ENCODE peak calls at places on chromosomes 13 and 19, in eight cellular contexts. V is fibroblast of mammary gland, K is mammary epithelial cell, J is KBM-7, S is foreskin fibroblast, Y is hepatic stellate cell, U is activated T-cell treated with anti-CD3 and anti-CD28 coated beads for 1 hour, P is neural crest cell. W is an unnamed sample.

GRCh38 chr19:29263305-29264080 is 50.5 kb upstream of the UQCRFS1 start:
- DNase-seq in U (peak), J (peak), Y (peak), P (peak), S (peak), V (peak), K (peak), W (no peak)

GRCh38 chr19:48772503-48772953 is 17.2 kb downstream of the FGF21 start:
- DNase-seq in V (peak), P (no peak), J (no peak), Y (no peak), U (no peak), K (no peak), S (peak), W (no peak)

GRCh38 chr13:110301606-110302131 is 5.3 kb downstream of the COL4A1 start:
- DNase-seq in S (peak), J (no peak), U (no peak), P (no peak), Y (peak), K (no peak), V (peak), W (no peak)

GRCh38 chr19:42563352-42564210 is 31.1 kb downstream of the CEACAM8 start:
- DNase-seq in S (peak), K (peak), P (peak), Y (peak), V (peak), U (no peak), J (peak), W (peak)

GRCh38 chr19:8835877-8836276 is 3.7 kb downstream of the MBD3L1 start:
- DNase-seq in U (no peak), Y (no peak), V (no peak), K (no peak), P (no peak), J (peak), S (peak), W (no peak)

GRCh38 chr13:51291341-51291740 is 48.1 kb upstream of the SERPINE3 start:
- DNase-seq in K (peak), V (peak), U (no peak), J (no peak), S (peak), P (no peak), Y (no peak), W (peak)

GRCh38 chr13:57601536-57601935 is 30.0 kb upstream of the PCDH17 start:
- DNase-seq in U (no peak), J (no peak), V (no peak), P (no peak), Y (no peak), K (no peak), S (no peak), W (no peak)

GRCh38 chr19:45790942-45791341 is 1.7 kb downstream of the DMWD start:
- DNase-seq in U (no peak), Y (no peak), K (no peak), P (no peak), V (no peak), J (peak), S (no peak), W (no peak)

GRCh38 chr19:54252845-54253244 is 4.2 kb downstream of the LILRB5 start:
- DNase-seq in Y (no peak), S (no peak), J (no peak), V (no peak), K (no peak), P (no peak), U (no peak), W (no peak)

GRCh38 chr19:7342143-7342542 is 6.6 kb upstream of the ARHGEF18 start:
- DNase-seq in V (no peak), U (no peak), J (no peak), S (no peak), Y (no peak), K (no peak), P (no peak), W (no peak)

GRCh38 chr13:104953588-104953987 is 1581.9 kb downstream of the EFNB2 start:
- DNase-seq in U (no peak), J (no peak), V (peak), P (no peak), Y (no peak), K (no peak), S (peak), W (peak)

GRCh38 chr19:18795540-18795939 is 4.4 kb upstream of the COMP start:
- DNase-seq in Y (no peak), K (no peak), U (no peak), P (no peak), V (no peak), J (no peak), S (peak), W (no peak)

GRCh38 chr13:37954191-37954590 is 84.6 kb upstream of the TRPC4 start:
- DNase-seq in V (no peak), K (peak), S (no peak), P (no peak), Y (no peak), U (no peak), J (no peak), W (peak)